ENCODE peak calls at places on chromosomes 11 and 22, in ten cellular contexts. Y is HS-5; F is HS-27A; E is RCC 7860; V is activated CD4-positive, CD25-positive, alpha-beta regulatory T cell; N is PC-3; C is M059J; Z is activated CD8-positive, alpha-beta memory T cell treated with anti-CD3 and anti-CD28 coated beads, Interleukin-2, amount 50 U/mL, for 4 hours; G is CD4-positive, CD25-positive, alpha-beta regulatory T cell; B is fibroblast of the aortic adventitia. K is an unnamed sample.

GRCh38 chr11:27495710-27496300 is 10.8 kb downstream of the LIN7C start:
- DNase-seq in Y (no peak), F (no peak), E (no peak), V (no peak), N (no peak), C (no peak), Z (no peak), G (no peak), B (no peak), K (no peak)

GRCh38 chr22:30078320-30079311 is 1.6 kb upstream of the HORMAD2 start:
- DNase-seq in Y (no peak), F (no peak), E (no peak), V (no peak), N (no peak), C (no peak), Z (no peak), G (peak), B (no peak), K (no peak)

GRCh38 chr11:120197977-120198376 is 12.9 kb upstream of the OAF start:
- DNase-seq in Y (no peak), F (no peak), E (no peak), V (no peak), N (no peak), C (no peak), Z (no peak), G (no peak), B (no peak), K (no peak)

GRCh38 chr22:36853407-36854099 is 7.3 kb upstream of the NCF4 start:
- DNase-seq in Y (no peak), F (no peak), E (no peak), V (peak), N (peak), C (peak), Z (peak), G (peak), B (peak), K (peak)

GRCh38 chr11:75472081-75472732 is 39.2 kb upstream of the KLHL35 start:
- DNase-seq in Y (no peak), F (no peak), E (no peak), V (no peak), N (no peak), C (no peak), Z (no peak), G (no peak), B (no peak), K (peak)

GRCh38 chr11:57474017-57474750 is 13.9 kb downstream of the RTN4RL2 start:
- DNase-seq in Y (no peak), F (no peak), E (no peak), V (no peak), N (no peak), C (peak), Z (no peak), G (no peak), B (no peak), K (no peak)

GRCh38 chr11:8066036-8066910 is 14.7 kb upstream of the TUB start:
- DNase-seq in Y (no peak), F (no peak), E (no peak), V (no peak), N (no peak), C (no peak), Z (no peak), G (no peak), B (no peak), K (no peak)

GRCh38 chr11:45182902-45183301 is 36.5 kb downstream of the PRDM11 start:
- DNase-seq in Y (no peak), F (no peak), E (no peak), V (no peak), N (peak), C (peak), Z (no peak), G (no peak), B (peak), K (no peak)

GRCh38 chr11:65868076-65868667 is 4.4 kb downstream of the EFEMP2 start:
- DNase-seq in Y (no peak), F (no peak), E (no peak), V (no peak), N (no peak), C (peak), Z (no peak), G (no peak), B (no peak), K (no peak)

GRCh38 chr22:39306456-39307361 is 12.7 kb downstream of the RPL3 start:
- DNase-seq in Y (no peak), F (no peak), E (no peak), V (no peak), N (peak), C (peak), Z (peak), G (peak), B (no peak), K (no peak)

GRCh38 chr11:74141274-74141695 is 29.5 kb downstream of the C2CD3 start:
- DNase-seq in Y (no peak), F (no peak), E (no peak), V (no peak), N (peak), C (peak), Z (no peak), G (no peak), B (no peak), K (no peak)

GRCh38 chr22:49016909-49017768 is 810.5 kb downstream of the BRD1 start:
- DNase-seq in Y (no peak), F (no peak), E (no peak), V (no peak), N (no peak), C (no peak), Z (no peak), G (no peak), B (no peak), K (no peak)

GRCh38 chr11:115222218-115222862 is 281.9 kb downstream of the CADM1 start:
- DNase-seq in Y (peak), F (no peak), E (peak), V (no peak), N (peak), C (peak), Z (no peak), G (peak), B (no peak), K (peak)

GRCh38 chr22:37060801-37061610 is 9.5 kb downstream of the KCTD17 start:
- DNase-seq in Y (no peak), F (no peak), E (no peak), V (no peak), N (no peak), C (no peak), Z (no peak), G (no peak), B (no peak), K (no peak)